ENCODE peak calls at places on chromosomes 4 and X, in seven cellular contexts. One of them, this sample, is unnamed.

GRCh38 chr4:79250887-79251286 is 75.0 kb downstream of the NAA11 start:
- DNase-seq in activated CD4-positive, alpha-beta T cell treated with anti-CD3 and anti-CD28 coated beads for 48 hours: no peak
- DNase-seq in H4: no peak
- DNase-seq in activated CD4-positive, CD25-positive, alpha-beta regulatory T cell: no peak
- DNase-seq in stomach: no peak
- DNase-seq in neural crest cell: no peak
- DNase-seq in stimulated activated CD8-positive, alpha-beta memory T cell treated with anti-CD3 and anti-CD28 coated beads, Interleukin-15, amount 100 ng/mL, for 48 hours: no peak
- DNase-seq in this sample: no peak

GRCh38 chr4:8188085-8188484 is 11.0 kb upstream of the SH3TC1 start:
- DNase-seq in activated CD4-positive, alpha-beta T cell treated with anti-CD3 and anti-CD28 coated beads for 48 hours: no peak
- DNase-seq in stimulated activated CD8-positive, alpha-beta memory T cell treated with anti-CD3 and anti-CD28 coated beads, Interleukin-15, amount 100 ng/mL, for 48 hours: no peak
- DNase-seq in activated CD4-positive, CD25-positive, alpha-beta regulatory T cell: no peak
- DNase-seq in neural crest cell: no peak
- DNase-seq in H4: peak; percentile 41
- DNase-seq in stomach: no peak
- DNase-seq in this sample: no peak

GRCh38 chrX:74383611-74384010 is 37.7 kb upstream of the SLC16A2 start:
- DNase-seq in stomach: peak; percentile 29
- DNase-seq in H4: peak; percentile 40
- DNase-seq in stimulated activated CD8-positive, alpha-beta memory T cell treated with anti-CD3 and anti-CD28 coated beads, Interleukin-15, amount 100 ng/mL, for 48 hours: peak; percentile 4
- DNase-seq in neural crest cell: peak; percentile 1
- DNase-seq in activated CD4-positive, alpha-beta T cell treated with anti-CD3 and anti-CD28 coated beads for 48 hours: peak; percentile 27
- DNase-seq in activated CD4-positive, CD25-positive, alpha-beta regulatory T cell: no peak
- DNase-seq in this sample: no peak

GRCh38 chrX:78237127-78237526 is 90.3 kb downstream of the CYSLTR1 start:
- DNase-seq in activated CD4-positive, CD25-positive, alpha-beta regulatory T cell: no peak
- DNase-seq in stimulated activated CD8-positive, alpha-beta memory T cell treated with anti-CD3 and anti-CD28 coated beads, Interleukin-15, amount 100 ng/mL, for 48 hours: no peak
- DNase-seq in neural crest cell: no peak
- DNase-seq in stomach: no peak
- DNase-seq in H4: no peak
- DNase-seq in activated CD4-positive, alpha-beta T cell treated with anti-CD3 and anti-CD28 coated beads for 48 hours: peak; percentile 2
- DNase-seq in this sample: no peak

GRCh38 chr4:184059099-184059498 is 154.0 kb downstream of the STOX2 start:
- DNase-seq in neural crest cell: no peak
- DNase-seq in H4: no peak
- DNase-seq in stomach: no peak
- DNase-seq in activated CD4-positive, CD25-positive, alpha-beta regulatory T cell: no peak
- DNase-seq in activated CD4-positive, alpha-beta T cell treated with anti-CD3 and anti-CD28 coated beads for 48 hours: no peak
- DNase-seq in stimulated activated CD8-positive, alpha-beta memory T cell treated with anti-CD3 and anti-CD28 coated beads, Interleukin-15, amount 100 ng/mL, for 48 hours: no peak
- DNase-seq in this sample: no peak

GRCh38 chrX:103774070-103774642 is 2.5 kb upstream of the PLP1 start:
- DNase-seq in neural crest cell: no peak
- DNase-seq in stomach: no peak
- DNase-seq in H4: peak; percentile 34
- DNase-seq in stimulated activated CD8-positive, alpha-beta memory T cell treated with anti-CD3 and anti-CD28 coated beads, Interleukin-15, amount 100 ng/mL, for 48 hours: no peak
- DNase-seq in activated CD4-positive, alpha-beta T cell treated with anti-CD3 and anti-CD28 coated beads for 48 hours: no peak
- DNase-seq in activated CD4-positive, CD25-positive, alpha-beta regulatory T cell: no peak
- DNase-seq in this sample: no peak

GRCh38 chr4:11404431-11404830 is 24.3 kb downstream of the HS3ST1 start:
- DNase-seq in stomach: no peak
- DNase-seq in stimulated activated CD8-positive, alpha-beta memory T cell treated with anti-CD3 and anti-CD28 coated beads, Interleukin-15, amount 100 ng/mL, for 48 hours: no peak
- DNase-seq in activated CD4-positive, alpha-beta T cell treated with anti-CD3 and anti-CD28 coated beads for 48 hours: no peak
- DNase-seq in neural crest cell: no peak
- DNase-seq in activated CD4-positive, CD25-positive, alpha-beta regulatory T cell: no peak
- DNase-seq in H4: no peak
- DNase-seq in this sample: no peak

GRCh38 chrX:120457766-120458180 is 11.3 kb downstream of the LAMP2 start:
- DNase-seq in neural crest cell: no peak
- DNase-seq in stimulated activated CD8-positive, alpha-beta memory T cell treated with anti-CD3 and anti-CD28 coated beads, Interleukin-15, amount 100 ng/mL, for 48 hours: no peak
- DNase-seq in H4: peak; percentile 87
- DNase-seq in activated CD4-positive, CD25-positive, alpha-beta regulatory T cell: no peak
- DNase-seq in activated CD4-positive, alpha-beta T cell treated with anti-CD3 and anti-CD28 coated beads for 48 hours: no peak
- DNase-seq in stomach: no peak
- DNase-seq in this sample: peak; percentile 62

GRCh38 chr4:183602444-183603102 is 56.4 kb downstream of the RWDD4 start:
- DNase-seq in neural crest cell: no peak
- DNase-seq in H4: no peak
- DNase-seq in stomach: no peak
- DNase-seq in activated CD4-positive, alpha-beta T cell treated with anti-CD3 and anti-CD28 coated beads for 48 hours: no peak
- DNase-seq in stimulated activated CD8-positive, alpha-beta memory T cell treated with anti-CD3 and anti-CD28 coated beads, Interleukin-15, amount 100 ng/mL, for 48 hours: no peak
- DNase-seq in activated CD4-positive, CD25-positive, alpha-beta regulatory T cell: no peak
- DNase-seq in this sample: no peak

GRCh38 chr4:171186700-171187099 is 626.5 kb upstream of the GALNTL6 start:
- DNase-seq in activated CD4-positive, CD25-positive, alpha-beta regulatory T cell: no peak
- DNase-seq in stimulated activated CD8-positive, alpha-beta memory T cell treated with anti-CD3 and anti-CD28 coated beads, Interleukin-15, amount 100 ng/mL, for 48 hours: no peak
- DNase-seq in activated CD4-positive, alpha-beta T cell treated with anti-CD3 and anti-CD28 coated beads for 48 hours: no peak
- DNase-seq in neural crest cell: no peak
- DNase-seq in H4: no peak
- DNase-seq in stomach: no peak
- DNase-seq in this sample: no peak

GRCh38 chr4:8192748-8193738 is 6.0 kb upstream of the SH3TC1 start:
- DNase-seq in neural crest cell: no peak
- DNase-seq in stimulated activated CD8-positive, alpha-beta memory T cell treated with anti-CD3 and anti-CD28 coated beads, Interleukin-15, amount 100 ng/mL, for 48 hours: no peak
- DNase-seq in activated CD4-positive, alpha-beta T cell treated with anti-CD3 and anti-CD28 coated beads for 48 hours: peak; percentile 43
- DNase-seq in stomach: peak; percentile 82
- DNase-seq in H4: peak; percentile 47
- DNase-seq in activated CD4-positive, CD25-positive, alpha-beta regulatory T cell: no peak
- DNase-seq in this sample: no peak

GRCh38 chrX:14010566-14010965 is 19.1 kb downstream of the GEMIN8 start:
- DNase-seq in neural crest cell: no peak
- DNase-seq in stomach: no peak
- DNase-seq in stimulated activated CD8-positive, alpha-beta memory T cell treated with anti-CD3 and anti-CD28 coated beads, Interleukin-15, amount 100 ng/mL, for 48 hours: no peak
- DNase-seq in activated CD4-positive, alpha-beta T cell treated with anti-CD3 and anti-CD28 coated beads for 48 hours: no peak
- DNase-seq in H4: no peak
- DNase-seq in activated CD4-positive, CD25-positive, alpha-beta regulatory T cell: no peak
- DNase-seq in this sample: no peak

GRCh38 chr4:39706829-39707511 is 9.0 kb downstream of the UBE2K start:
- DNase-seq in activated CD4-positive, CD25-positive, alpha-beta regulatory T cell: no peak
- DNase-seq in H4: peak; percentile 22
- DNase-seq in activated CD4-positive, alpha-beta T cell treated with anti-CD3 and anti-CD28 coated beads for 48 hours: no peak
- DNase-seq in stomach: no peak
- DNase-seq in stimulated activated CD8-positive, alpha-beta memory T cell treated with anti-CD3 and anti-CD28 coated beads, Interleukin-15, amount 100 ng/mL, for 48 hours: no peak
- DNase-seq in neural crest cell: no peak
- DNase-seq in this sample: no peak

GRCh38 chrX:131287556-131288179 is 1.4 kb downstream of the IGSF1 start:
- DNase-seq in activated CD4-positive, alpha-beta T cell treated with anti-CD3 and anti-CD28 coated beads for 48 hours: no peak
- DNase-seq in stimulated activated CD8-positive, alpha-beta memory T cell treated with anti-CD3 and anti-CD28 coated beads, Interleukin-15, amount 100 ng/mL, for 48 hours: no peak
- DNase-seq in H4: no peak
- DNase-seq in activated CD4-positive, CD25-positive, alpha-beta regulatory T cell: no peak
- DNase-seq in neural crest cell: no peak
- DNase-seq in stomach: no peak
- DNase-seq in this sample: no peak

GRCh38 chr4:128249787-128250668 is 37.6 kb downstream of the PGRMC2 start:
- DNase-seq in neural crest cell: no peak
- DNase-seq in activated CD4-positive, CD25-positive, alpha-beta regulatory T cell: no peak
- DNase-seq in H4: no peak
- DNase-seq in stomach: no peak
- DNase-seq in activated CD4-positive, alpha-beta T cell treated with anti-CD3 and anti-CD28 coated beads for 48 hours: no peak
- DNase-seq in stimulated activated CD8-positive, alpha-beta memory T cell treated with anti-CD3 and anti-CD28 coated beads, Interleukin-15, amount 100 ng/mL, for 48 hours: no peak
- DNase-seq in this sample: no peak

GRCh38 chrX:32749075-32749474 is 462.3 kb downstream of the DMD start:
- DNase-seq in activated CD4-positive, alpha-beta T cell treated with anti-CD3 and anti-CD28 coated beads for 48 hours: no peak
- DNase-seq in activated CD4-positive, CD25-positive, alpha-beta regulatory T cell: no peak
- DNase-seq in stomach: no peak
- DNase-seq in stimulated activated CD8-positive, alpha-beta memory T cell treated with anti-CD3 and anti-CD28 coated beads, Interleukin-15, amount 100 ng/mL, for 48 hours: no peak
- DNase-seq in H4: no peak
- DNase-seq in neural crest cell: no peak
- DNase-seq in this sample: no peak

GRCh38 chrX:98207947-98208346 is 1324.2 kb downstream of the RPA4 start:
- DNase-seq in activated CD4-positive, CD25-positive, alpha-beta regulatory T cell: no peak
- DNase-seq in neural crest cell: no peak
- DNase-seq in stimulated activated CD8-positive, alpha-beta memory T cell treated with anti-CD3 and anti-CD28 coated beads, Interleukin-15, amount 100 ng/mL, for 48 hours: no peak
- DNase-seq in activated CD4-positive, alpha-beta T cell treated with anti-CD3 and anti-CD28 coated beads for 48 hours: no peak
- DNase-seq in stomach: no peak
- DNase-seq in H4: no peak
- DNase-seq in this sample: no peak

GRCh38 chrX:73525928-73526690 is 36.9 kb upstream of the CHIC1 start:
- DNase-seq in stimulated activated CD8-positive, alpha-beta memory T cell treated with anti-CD3 and anti-CD28 coated beads, Interleukin-15, amount 100 ng/mL, for 48 hours: no peak
- DNase-seq in H4: no peak
- DNase-seq in activated CD4-positive, CD25-positive, alpha-beta regulatory T cell: no peak
- DNase-seq in activated CD4-positive, alpha-beta T cell treated with anti-CD3 and anti-CD28 coated beads for 48 hours: no peak
- DNase-seq in stomach: no peak
- DNase-seq in neural crest cell: no peak
- DNase-seq in this sample: no peak

GRCh38 chrX:21374163-21374993 is at the start of gene CNKSR2:
- DNase-seq in neural crest cell: peak; percentile 81
- DNase-seq in stomach: peak; percentile 65
- DNase-seq in stimulated activated CD8-positive, alpha-beta memory T cell treated with anti-CD3 and anti-CD28 coated beads, Interleukin-15, amount 100 ng/mL, for 48 hours: peak; percentile 44
- DNase-seq in activated CD4-positive, CD25-positive, alpha-beta regulatory T cell: peak; percentile 43
- DNase-seq in H4: peak; percentile 44
- DNase-seq in activated CD4-positive, alpha-beta T cell treated with anti-CD3 and anti-CD28 coated beads for 48 hours: peak; percentile 76
- DNase-seq in this sample: no peak

GRCh38 chrX:154827194-154827593 is 7.3 kb downstream of the SMIM9 start:
- DNase-seq in activated CD4-positive, CD25-positive, alpha-beta regulatory T cell: no peak
- DNase-seq in neural crest cell: no peak
- DNase-seq in H4: no peak
- DNase-seq in stimulated activated CD8-positive, alpha-beta memory T cell treated with anti-CD3 and anti-CD28 coated beads, Interleukin-15, amount 100 ng/mL, for 48 hours: no peak
- DNase-seq in stomach: no peak
- DNase-seq in activated CD4-positive, alpha-beta T cell treated with anti-CD3 and anti-CD28 coated beads for 48 hours: no peak
- DNase-seq in this sample: no peak

GRCh38 chr4:123479944-123480343 is 83.3 kb downstream of the SPRY1 start:
- DNase-seq in H4: peak; percentile 25
- DNase-seq in neural crest cell: no peak
- DNase-seq in stomach: no peak
- DNase-seq in stimulated activated CD8-positive, alpha-beta memory T cell treated with anti-CD3 and anti-CD28 coated beads, Interleukin-15, amount 100 ng/mL, for 48 hours: no peak
- DNase-seq in activated CD4-positive, alpha-beta T cell treated with anti-CD3 and anti-CD28 coated beads for 48 hours: no peak
- DNase-seq in activated CD4-positive, CD25-positive, alpha-beta regulatory T cell: no peak
- DNase-seq in this sample: no peak

GRCh38 chr4:7166286-7166685 is 26.1 kb upstream of the SORCS2 start:
- DNase-seq in H4: no peak
- DNase-seq in activated CD4-positive, alpha-beta T cell treated with anti-CD3 and anti-CD28 coated beads for 48 hours: no peak
- DNase-seq in stimulated activated CD8-positive, alpha-beta memory T cell treated with anti-CD3 and anti-CD28 coated beads, Interleukin-15, amount 100 ng/mL, for 48 hours: no peak
- DNase-seq in neural crest cell: no peak
- DNase-seq in activated CD4-positive, CD25-positive, alpha-beta regulatory T cell: no peak
- DNase-seq in stomach: no peak
- DNase-seq in this sample: no peak

GRCh38 chr4:95548738-95549245 is at the start of gene UNC5C:
- DNase-seq in stomach: peak; percentile 36
- DNase-seq in activated CD4-positive, CD25-positive, alpha-beta regulatory T cell: no peak
- DNase-seq in stimulated activated CD8-positive, alpha-beta memory T cell treated with anti-CD3 and anti-CD28 coated beads, Interleukin-15, amount 100 ng/mL, for 48 hours: no peak
- DNase-seq in activated CD4-positive, alpha-beta T cell treated with anti-CD3 and anti-CD28 coated beads for 48 hours: peak; percentile 4
- DNase-seq in neural crest cell: peak; percentile 44
- DNase-seq in H4: peak; percentile 88
- DNase-seq in this sample: no peak

GRCh38 chr4:149997881-149998421 is 80.3 kb upstream of the DCLK2 start:
- DNase-seq in activated CD4-positive, alpha-beta T cell treated with anti-CD3 and anti-CD28 coated beads for 48 hours: peak; percentile 9
- DNase-seq in stimulated activated CD8-positive, alpha-beta memory T cell treated with anti-CD3 and anti-CD28 coated beads, Interleukin-15, amount 100 ng/mL, for 48 hours: no peak
- DNase-seq in H4: peak; percentile 78
- DNase-seq in stomach: no peak
- DNase-seq in neural crest cell: no peak
- DNase-seq in activated CD4-positive, CD25-positive, alpha-beta regulatory T cell: no peak
- DNase-seq in this sample: peak; percentile 70

GRCh38 chr4:81635747-81636146 is 164.0 kb upstream of the RASGEF1B start:
- DNase-seq in activated CD4-positive, alpha-beta T cell treated with anti-CD3 and anti-CD28 coated beads for 48 hours: no peak
- DNase-seq in stomach: peak; percentile 45
- DNase-seq in neural crest cell: no peak
- DNase-seq in H4: peak; percentile 21
- DNase-seq in activated CD4-positive, CD25-positive, alpha-beta regulatory T cell: no peak
- DNase-seq in stimulated activated CD8-positive, alpha-beta memory T cell treated with anti-CD3 and anti-CD28 coated beads, Interleukin-15, amount 100 ng/mL, for 48 hours: no peak
- DNase-seq in this sample: peak; percentile 42

GRCh38 chrX:2846992-2847391 is 18.3 kb downstream of the GYG2 start:
- DNase-seq in activated CD4-positive, alpha-beta T cell treated with anti-CD3 and anti-CD28 coated beads for 48 hours: no peak
- DNase-seq in activated CD4-positive, CD25-positive, alpha-beta regulatory T cell: no peak
- DNase-seq in stimulated activated CD8-positive, alpha-beta memory T cell treated with anti-CD3 and anti-CD28 coated beads, Interleukin-15, amount 100 ng/mL, for 48 hours: no peak
- DNase-seq in neural crest cell: no peak
- DNase-seq in stomach: no peak
- DNase-seq in H4: no peak
- DNase-seq in this sample: no peak

GRCh38 chr4:14345356-14345775 is 656.9 kb upstream of the CPEB2 start:
- DNase-seq in stimulated activated CD8-positive, alpha-beta memory T cell treated with anti-CD3 and anti-CD28 coated beads, Interleukin-15, amount 100 ng/mL, for 48 hours: no peak
- DNase-seq in activated CD4-positive, CD25-positive, alpha-beta regulatory T cell: no peak
- DNase-seq in H4: peak; percentile 17
- DNase-seq in activated CD4-positive, alpha-beta T cell treated with anti-CD3 and anti-CD28 coated beads for 48 hours: no peak
- DNase-seq in stomach: no peak
- DNase-seq in neural crest cell: no peak
- DNase-seq in this sample: peak; percentile 80

GRCh38 chr4:93960450-93960849 is 131.9 kb downstream of the ATOH1 start:
- DNase-seq in stomach: no peak
- DNase-seq in neural crest cell: no peak
- DNase-seq in activated CD4-positive, CD25-positive, alpha-beta regulatory T cell: no peak
- DNase-seq in activated CD4-positive, alpha-beta T cell treated with anti-CD3 and anti-CD28 coated beads for 48 hours: no peak
- DNase-seq in H4: no peak
- DNase-seq in stimulated activated CD8-positive, alpha-beta memory T cell treated with anti-CD3 and anti-CD28 coated beads, Interleukin-15, amount 100 ng/mL, for 48 hours: no peak
- DNase-seq in this sample: no peak

GRCh38 chr4:37666625-37667071 is 19.5 kb downstream of the RELL1 start:
- DNase-seq in activated CD4-positive, alpha-beta T cell treated with anti-CD3 and anti-CD28 coated beads for 48 hours: peak; percentile 31
- DNase-seq in H4: peak; percentile 90
- DNase-seq in stimulated activated CD8-positive, alpha-beta memory T cell treated with anti-CD3 and anti-CD28 coated beads, Interleukin-15, amount 100 ng/mL, for 48 hours: peak; percentile 32
- DNase-seq in stomach: peak; percentile 77
- DNase-seq in neural crest cell: no peak
- DNase-seq in activated CD4-positive, CD25-positive, alpha-beta regulatory T cell: no peak
- DNase-seq in this sample: peak; percentile 97

GRCh38 chr4:87270144-87270543 is 49.7 kb upstream of the KLHL8 start:
- DNase-seq in activated CD4-positive, alpha-beta T cell treated with anti-CD3 and anti-CD28 coated beads for 48 hours: peak; percentile 3
- DNase-seq in activated CD4-positive, CD25-positive, alpha-beta regulatory T cell: no peak
- DNase-seq in neural crest cell: peak; percentile 8
- DNase-seq in stimulated activated CD8-positive, alpha-beta memory T cell treated with anti-CD3 and anti-CD28 coated beads, Interleukin-15, amount 100 ng/mL, for 48 hours: no peak
- DNase-seq in stomach: no peak
- DNase-seq in H4: peak; percentile 48
- DNase-seq in this sample: peak; percentile 33

GRCh38 chrX:68504237-68504636 is 5.4 kb downstream of the YIPF6 start:
- DNase-seq in stimulated activated CD8-positive, alpha-beta memory T cell treated with anti-CD3 and anti-CD28 coated beads, Interleukin-15, amount 100 ng/mL, for 48 hours: peak; percentile 55
- DNase-seq in activated CD4-positive, CD25-positive, alpha-beta regulatory T cell: peak; percentile 1
- DNase-seq in activated CD4-positive, alpha-beta T cell treated with anti-CD3 and anti-CD28 coated beads for 48 hours: peak; percentile 70
- DNase-seq in H4: peak; percentile 29
- DNase-seq in neural crest cell: no peak
- DNase-seq in stomach: no peak
- DNase-seq in this sample: no peak

GRCh38 chrX:139766545-139766983 is 58.6 kb upstream of the MCF2 start:
- DNase-seq in stomach: no peak
- DNase-seq in H4: no peak
- DNase-seq in activated CD4-positive, alpha-beta T cell treated with anti-CD3 and anti-CD28 coated beads for 48 hours: peak; percentile 24
- DNase-seq in stimulated activated CD8-positive, alpha-beta memory T cell treated with anti-CD3 and anti-CD28 coated beads, Interleukin-15, amount 100 ng/mL, for 48 hours: no peak
- DNase-seq in activated CD4-positive, CD25-positive, alpha-beta regulatory T cell: no peak
- DNase-seq in neural crest cell: no peak
- DNase-seq in this sample: no peak

GRCh38 chr4:84535901-84536300 is 36.8 kb upstream of the NKX6-1 start:
- DNase-seq in stomach: no peak
- DNase-seq in neural crest cell: no peak
- DNase-seq in stimulated activated CD8-positive, alpha-beta memory T cell treated with anti-CD3 and anti-CD28 coated beads, Interleukin-15, amount 100 ng/mL, for 48 hours: no peak
- DNase-seq in activated CD4-positive, alpha-beta T cell treated with anti-CD3 and anti-CD28 coated beads for 48 hours: no peak
- DNase-seq in H4: no peak
- DNase-seq in activated CD4-positive, CD25-positive, alpha-beta regulatory T cell: no peak
- DNase-seq in this sample: no peak

GRCh38 chrX:44344194-44344593 is 722 bp upstream of the EFHC2 start:
- DNase-seq in neural crest cell: no peak
- DNase-seq in activated CD4-positive, alpha-beta T cell treated with anti-CD3 and anti-CD28 coated beads for 48 hours: peak; percentile 57
- DNase-seq in stomach: peak; percentile 52
- DNase-seq in stimulated activated CD8-positive, alpha-beta memory T cell treated with anti-CD3 and anti-CD28 coated beads, Interleukin-15, amount 100 ng/mL, for 48 hours: no peak
- DNase-seq in H4: no peak
- DNase-seq in activated CD4-positive, CD25-positive, alpha-beta regulatory T cell: peak; percentile 0
- DNase-seq in this sample: no peak